ENCODE peak calls at places on chromosomes 1 and 21, in ten cellular contexts. One of them, this sample, is unnamed.

GRCh38 chr1:30460661-30461060 is 262.7 kb downstream of the MATN1 start:
- DNase-seq in endothelial cell of umbilical vein: no peak
- DNase-seq in hepatocyte: no peak
- DNase-seq in fibroblast of lung: no peak
- DNase-seq in astrocyte: no peak
- DNase-seq in MM.1S: no peak
- DNase-seq in HepG2: no peak
- DNase-seq in K562: no peak
- DNase-seq in PC-9: no peak
- DNase-seq in GM23338: no peak
- DNase-seq in this sample: no peak

GRCh38 chr1:218304281-218305039 is 19.4 kb downstream of the RRP15 start:
- DNase-seq in endothelial cell of umbilical vein: no peak
- DNase-seq in hepatocyte: no peak
- DNase-seq in fibroblast of lung: peak; percentile 55
- DNase-seq in astrocyte: peak; percentile 58
- DNase-seq in MM.1S: no peak
- DNase-seq in HepG2: no peak
- DNase-seq in K562: peak; percentile 92
- DNase-seq in PC-9: no peak
- DNase-seq in GM23338: no peak
- DNase-seq in this sample: no peak

GRCh38 chr1:8625981-8626898 is 191.2 kb downstream of the RERE start:
- DNase-seq in endothelial cell of umbilical vein: no peak
- DNase-seq in hepatocyte: peak; percentile 19
- DNase-seq in fibroblast of lung: peak; percentile 88
- DNase-seq in astrocyte: peak; percentile 98
- DNase-seq in MM.1S: no peak
- DNase-seq in HepG2: peak; percentile 78
- DNase-seq in K562: peak; percentile 64
- DNase-seq in PC-9: peak; percentile 42
- DNase-seq in GM23338: no peak
- DNase-seq in this sample: peak; percentile 82

GRCh38 chr21:41737656-41738324 is 29.1 kb downstream of the RIPK4 start:
- DNase-seq in endothelial cell of umbilical vein: no peak
- DNase-seq in hepatocyte: no peak
- DNase-seq in fibroblast of lung: no peak
- DNase-seq in astrocyte: no peak
- DNase-seq in MM.1S: no peak
- DNase-seq in HepG2: no peak
- DNase-seq in K562: no peak
- DNase-seq in PC-9: no peak
- DNase-seq in GM23338: no peak
- DNase-seq in this sample: no peak

GRCh38 chr1:109201123-109201703 is 12.5 kb upstream of the SARS1 start:
- DNase-seq in endothelial cell of umbilical vein: peak; percentile 37
- DNase-seq in hepatocyte: peak; percentile 78
- DNase-seq in fibroblast of lung: peak; percentile 75
- DNase-seq in astrocyte: peak; percentile 89
- DNase-seq in MM.1S: no peak
- DNase-seq in HepG2: peak; percentile 49
- DNase-seq in K562: peak; percentile 91
- DNase-seq in PC-9: peak; percentile 49
- DNase-seq in GM23338: peak; percentile 90
- DNase-seq in this sample: peak; percentile 98

GRCh38 chr21:45871616-45872236 is 109.8 kb upstream of the COL6A1 start:
- DNase-seq in endothelial cell of umbilical vein: no peak
- DNase-seq in hepatocyte: no peak
- DNase-seq in fibroblast of lung: no peak
- DNase-seq in astrocyte: no peak
- DNase-seq in MM.1S: no peak
- DNase-seq in HepG2: peak; percentile 12
- DNase-seq in K562: no peak
- DNase-seq in PC-9: no peak
- DNase-seq in GM23338: no peak
- DNase-seq in this sample: no peak

GRCh38 chr21:34514576-34515135 is 2.6 kb upstream of the KCNE1 start:
- DNase-seq in endothelial cell of umbilical vein: no peak
- DNase-seq in hepatocyte: no peak
- DNase-seq in fibroblast of lung: no peak
- DNase-seq in astrocyte: peak; percentile 39
- DNase-seq in MM.1S: no peak
- DNase-seq in HepG2: no peak
- DNase-seq in K562: no peak
- DNase-seq in PC-9: no peak
- DNase-seq in GM23338: no peak
- DNase-seq in this sample: no peak

GRCh38 chr1:119279441-119280415 is 88.9 kb upstream of the HAO2 start:
- DNase-seq in endothelial cell of umbilical vein: peak; percentile 79
- DNase-seq in hepatocyte: peak; percentile 53
- DNase-seq in fibroblast of lung: peak; percentile 46
- DNase-seq in astrocyte: peak; percentile 91
- DNase-seq in MM.1S: no peak
- DNase-seq in HepG2: peak; percentile 29
- DNase-seq in K562: no peak
- DNase-seq in PC-9: peak; percentile 61
- DNase-seq in GM23338: no peak
- DNase-seq in this sample: peak; percentile 95

GRCh38 chr1:173867141-173867752 is 542 bp downstream of the GAS5 start:
- DNase-seq in endothelial cell of umbilical vein: no peak
- DNase-seq in hepatocyte: no peak
- DNase-seq in fibroblast of lung: no peak
- DNase-seq in astrocyte: no peak
- DNase-seq in MM.1S: no peak
- DNase-seq in HepG2: no peak
- DNase-seq in K562: no peak
- DNase-seq in PC-9: no peak
- DNase-seq in GM23338: no peak
- DNase-seq in this sample: no peak

GRCh38 chr1:173863224-173864151 is 4.3 kb downstream of the GAS5 start:
- DNase-seq in endothelial cell of umbilical vein: no peak
- DNase-seq in hepatocyte: no peak
- DNase-seq in fibroblast of lung: no peak
- DNase-seq in astrocyte: no peak
- DNase-seq in MM.1S: no peak
- DNase-seq in HepG2: no peak
- DNase-seq in K562: no peak
- DNase-seq in PC-9: no peak
- DNase-seq in GM23338: no peak
- DNase-seq in this sample: no peak

GRCh38 chr1:173866462-173866861 is 1.3 kb downstream of the GAS5 start:
- DNase-seq in endothelial cell of umbilical vein: no peak
- DNase-seq in hepatocyte: no peak
- DNase-seq in fibroblast of lung: no peak
- DNase-seq in astrocyte: no peak
- DNase-seq in MM.1S: no peak
- DNase-seq in HepG2: no peak
- DNase-seq in K562: no peak
- DNase-seq in PC-9: no peak
- DNase-seq in GM23338: no peak
- DNase-seq in this sample: peak; percentile 34

GRCh38 chr1:173864179-173864867 is 3.5 kb downstream of the GAS5 start:
- DNase-seq in endothelial cell of umbilical vein: no peak
- DNase-seq in hepatocyte: no peak
- DNase-seq in fibroblast of lung: no peak
- DNase-seq in astrocyte: peak; percentile 35
- DNase-seq in MM.1S: no peak
- DNase-seq in HepG2: no peak
- DNase-seq in K562: no peak
- DNase-seq in PC-9: no peak
- DNase-seq in GM23338: no peak
- DNase-seq in this sample: peak; percentile 57

DNA sequence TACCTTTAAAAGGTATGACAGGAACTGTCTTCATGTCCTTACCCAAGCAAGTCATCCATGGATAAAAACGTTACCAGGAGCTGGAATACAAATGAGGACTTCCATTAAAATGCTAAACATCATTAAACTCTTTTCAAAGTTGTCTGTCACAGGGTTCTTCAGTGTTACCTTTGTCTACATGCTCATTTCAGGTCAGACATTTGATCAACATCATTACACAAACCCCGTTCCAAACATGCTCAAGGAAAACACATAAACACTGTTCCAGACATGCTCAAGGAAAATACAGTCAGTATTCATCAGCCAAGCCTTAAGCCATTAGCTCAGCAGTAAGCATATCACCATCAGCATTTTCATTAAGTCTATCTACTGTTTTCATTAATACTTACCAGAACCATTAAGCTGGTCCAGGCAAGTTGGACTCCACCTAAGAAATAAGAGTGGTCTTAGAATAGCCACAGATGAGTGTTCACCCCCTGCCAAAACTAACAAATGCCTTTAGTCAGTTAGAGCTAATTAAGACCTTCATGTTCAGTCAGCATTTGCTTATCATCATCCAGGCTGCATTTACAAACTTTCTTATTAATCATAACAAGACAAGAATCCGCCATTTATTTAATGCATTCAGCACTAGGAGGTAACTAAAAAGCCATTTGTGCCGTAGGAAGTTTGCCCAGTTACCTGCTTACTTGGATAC is 2.2 kb downstream of the GAS5 start:
- DNase-seq in endothelial cell of umbilical vein: no peak
- DNase-seq in hepatocyte: no peak
- DNase-seq in fibroblast of lung: no peak
- DNase-seq in astrocyte: no peak
- DNase-seq in MM.1S: no peak
- DNase-seq in HepG2: no peak
- DNase-seq in K562: no peak
- DNase-seq in PC-9: no peak
- DNase-seq in GM23338: no peak
- DNase-seq in this sample: peak; percentile 24
- H3K4me3 ChIP-seq in endothelial cell of umbilical vein: peak overlapping the region; percentile 99
- H3K4me3 ChIP-seq in hepatocyte: peak overlapping the region; percentile 43
- H3K4me3 ChIP-seq in fibroblast of lung: peak overlapping the region; percentile 99
- H3K4me3 ChIP-seq in astrocyte: peak overlapping the region; percentile 98
- H3K4me3 ChIP-seq in MM.1S: peak overlapping the region; percentile 90
- H3K4me3 ChIP-seq in HepG2: peak overlapping the region; percentile 98
- H3K4me3 ChIP-seq in K562: peak overlapping the region; percentile 86
- H3K4me3 ChIP-seq in PC-9: peak overlapping the region; percentile 95
- H3K4me3 ChIP-seq in GM23338: peak overlapping the region; percentile 90
- H3K4me3 ChIP-seq in this sample: peak overlapping the region; percentile 93

GRCh38 chr1:20379075-20379474 is 88.4 kb downstream of the VWA5B1 start:
- DNase-seq in endothelial cell of umbilical vein: no peak
- DNase-seq in hepatocyte: no peak
- DNase-seq in fibroblast of lung: no peak
- DNase-seq in astrocyte: no peak
- DNase-seq in MM.1S: no peak
- DNase-seq in HepG2: no peak
- DNase-seq in K562: no peak
- DNase-seq in PC-9: no peak
- DNase-seq in GM23338: no peak
- DNase-seq in this sample: no peak

GRCh38 chr1:20381045-20381641 is 90.5 kb downstream of the VWA5B1 start:
- DNase-seq in endothelial cell of umbilical vein: no peak
- DNase-seq in hepatocyte: no peak
- DNase-seq in fibroblast of lung: no peak
- DNase-seq in astrocyte: no peak
- DNase-seq in MM.1S: no peak
- DNase-seq in HepG2: no peak
- DNase-seq in K562: no peak
- DNase-seq in PC-9: no peak
- DNase-seq in GM23338: no peak
- DNase-seq in this sample: peak; percentile 26

GRCh38 chr1:20380175-20380574 is 89.5 kb downstream of the VWA5B1 start:
- DNase-seq in endothelial cell of umbilical vein: no peak
- DNase-seq in hepatocyte: no peak
- DNase-seq in fibroblast of lung: no peak
- DNase-seq in astrocyte: no peak
- DNase-seq in MM.1S: no peak
- DNase-seq in HepG2: no peak
- DNase-seq in K562: no peak
- DNase-seq in PC-9: no peak
- DNase-seq in GM23338: no peak
- DNase-seq in this sample: no peak

GRCh38 chr1:20381961-20382360 is 91.3 kb downstream of the VWA5B1 start:
- DNase-seq in endothelial cell of umbilical vein: no peak
- DNase-seq in hepatocyte: no peak
- DNase-seq in fibroblast of lung: no peak
- DNase-seq in astrocyte: no peak
- DNase-seq in MM.1S: no peak
- DNase-seq in HepG2: no peak
- DNase-seq in K562: no peak
- DNase-seq in PC-9: no peak
- DNase-seq in GM23338: no peak
- DNase-seq in this sample: no peak

GRCh38 chr1:20380616-20381035 is 90.0 kb downstream of the VWA5B1 start:
- DNase-seq in endothelial cell of umbilical vein: no peak
- DNase-seq in hepatocyte: peak; percentile 28
- DNase-seq in fibroblast of lung: peak; percentile 88
- DNase-seq in astrocyte: peak; percentile 95
- DNase-seq in MM.1S: no peak
- DNase-seq in HepG2: no peak
- DNase-seq in K562: no peak
- DNase-seq in PC-9: peak; percentile 29
- DNase-seq in GM23338: no peak
- DNase-seq in this sample: peak; percentile 93
- H3K4me1 ChIP-seq in endothelial cell of umbilical vein: no peaks in the 10 kb centered on the region
- H3K4me1 ChIP-seq in hepatocyte: no peaks in the 10 kb centered on the region
- H3K4me1 ChIP-seq in fibroblast of lung: peaks cover 17% of the 10 kb centered on the region
- H3K4me1 ChIP-seq in astrocyte: peaks cover 15% of the 10 kb centered on the region
- H3K4me1 ChIP-seq in MM.1S: no peaks in the 10 kb centered on the region
- H3K4me1 ChIP-seq in HepG2: no peaks in the 10 kb centered on the region
- H3K4me1 ChIP-seq in K562: no peaks in the 10 kb centered on the region
- H3K4me1 ChIP-seq in PC-9: peaks cover 8% of the 10 kb centered on the region
- H3K4me1 ChIP-seq in GM23338: peaks cover 3% of the 10 kb centered on the region
- H3K4me1 ChIP-seq in this sample: peaks cover 20% of the 10 kb centered on the region

GRCh38 chr1:229432905-229433304 is 989 bp downstream of the ACTA1 start:
- DNase-seq in endothelial cell of umbilical vein: no peak
- DNase-seq in hepatocyte: no peak
- DNase-seq in fibroblast of lung: no peak
- DNase-seq in astrocyte: no peak
- DNase-seq in MM.1S: no peak
- DNase-seq in HepG2: no peak
- DNase-seq in K562: no peak
- DNase-seq in PC-9: no peak
- DNase-seq in GM23338: peak; percentile 6
- DNase-seq in this sample: no peak
- TF ChIP-seq EZH2 in endothelial cell of umbilical vein: peak; percentile 11
- TF ChIP-seq EZH2 in hepatocyte: no peak
- TF ChIP-seq EZH2 in fibroblast of lung: peak; percentile 96
- TF ChIP-seq EZH2 in astrocyte: peak; percentile 87
- TF ChIP-seq EZH2 in MM.1S: no peak
- TF ChIP-seq EZH2 in HepG2: no peak
- TF ChIP-seq EZH2 in K562: no peak
- TF ChIP-seq EZH2 in PC-9: no peak
- TF ChIP-seq EZH2 in GM23338: no peak
- TF ChIP-seq EZH2 in this sample: no peak

GRCh38 chr1:65066379-65066765 is 81.6 kb upstream of the AK4 start:
- DNase-seq in endothelial cell of umbilical vein: no peak
- DNase-seq in hepatocyte: no peak
- DNase-seq in fibroblast of lung: no peak
- DNase-seq in astrocyte: no peak
- DNase-seq in MM.1S: no peak
- DNase-seq in HepG2: no peak
- DNase-seq in K562: no peak
- DNase-seq in PC-9: no peak
- DNase-seq in GM23338: no peak
- DNase-seq in this sample: no peak

GRCh38 chr1:65066766-65067490 is 81.1 kb upstream of the AK4 start:
- DNase-seq in endothelial cell of umbilical vein: peak; percentile 74
- DNase-seq in hepatocyte: peak; percentile 79
- DNase-seq in fibroblast of lung: peak; percentile 83
- DNase-seq in astrocyte: peak; percentile 18
- DNase-seq in MM.1S: peak; percentile 68
- DNase-seq in HepG2: no peak
- DNase-seq in K562: peak; percentile 88
- DNase-seq in PC-9: peak; percentile 74
- DNase-seq in GM23338: peak; percentile 90
- DNase-seq in this sample: peak; percentile 88

GRCh38 chr1:65068202-65069011 is 79.6 kb upstream of the AK4 start:
- DNase-seq in endothelial cell of umbilical vein: peak; percentile 62
- DNase-seq in hepatocyte: peak; percentile 16
- DNase-seq in fibroblast of lung: peak; percentile 51
- DNase-seq in astrocyte: no peak
- DNase-seq in MM.1S: peak; percentile 53
- DNase-seq in HepG2: no peak
- DNase-seq in K562: peak; percentile 41
- DNase-seq in PC-9: no peak
- DNase-seq in GM23338: peak; percentile 33
- DNase-seq in this sample: peak; percentile 55

GRCh38 chr1:65067491-65068201 is 80.4 kb upstream of the AK4 start:
- DNase-seq in endothelial cell of umbilical vein: peak; percentile 84
- DNase-seq in hepatocyte: peak; percentile 85
- DNase-seq in fibroblast of lung: peak; percentile 82
- DNase-seq in astrocyte: peak; percentile 46
- DNase-seq in MM.1S: peak; percentile 48
- DNase-seq in HepG2: peak; percentile 29
- DNase-seq in K562: peak; percentile 66
- DNase-seq in PC-9: peak; percentile 32
- DNase-seq in GM23338: peak; percentile 97
- DNase-seq in this sample: peak; percentile 91

DNA sequence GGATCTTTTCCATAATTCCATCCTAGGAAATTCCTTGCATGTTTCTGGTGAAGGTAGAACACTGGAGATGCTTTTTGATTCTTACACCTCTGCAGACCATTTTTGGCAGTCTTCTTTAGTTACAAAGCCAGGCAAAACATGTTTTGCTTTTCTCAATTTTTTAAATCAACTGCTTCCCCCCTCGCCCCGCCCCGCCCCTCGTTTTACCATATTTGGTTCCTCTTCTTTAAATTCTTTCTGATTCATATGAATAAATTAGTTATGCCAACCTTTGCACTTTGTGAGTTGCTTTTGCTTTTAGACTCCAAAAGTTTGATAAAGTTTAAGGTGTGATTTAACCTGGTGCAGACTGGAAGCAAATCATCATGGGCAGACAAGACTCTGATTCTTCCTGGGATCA is 78.8 kb upstream of the AK4 start:
- DNase-seq in endothelial cell of umbilical vein: no peak
- DNase-seq in hepatocyte: no peak
- DNase-seq in fibroblast of lung: no peak
- DNase-seq in astrocyte: no peak
- DNase-seq in MM.1S: no peak
- DNase-seq in HepG2: no peak
- DNase-seq in K562: no peak
- DNase-seq in PC-9: no peak
- DNase-seq in GM23338: no peak
- DNase-seq in this sample: no peak
- H3K4me3 ChIP-seq in endothelial cell of umbilical vein: peak overlapping the region; percentile 85
- H3K4me3 ChIP-seq in hepatocyte: no peak overlapping the region
- H3K4me3 ChIP-seq in fibroblast of lung: peak overlapping the region; percentile 78
- H3K4me3 ChIP-seq in astrocyte: no peak overlapping the region
- H3K4me3 ChIP-seq in MM.1S: no peak overlapping the region
- H3K4me3 ChIP-seq in HepG2: peak overlapping the region; percentile 84
- H3K4me3 ChIP-seq in K562: peak overlapping the region; percentile 80
- H3K4me3 ChIP-seq in PC-9: peak overlapping the region; percentile 79
- H3K4me3 ChIP-seq in GM23338: peak overlapping the region; percentile 70
- H3K4me3 ChIP-seq in this sample: peak overlapping the region; percentile 84